ENCODE peak calls at places on chromosomes 7 and 10, in four cellular contexts. One of them, this sample, is unnamed.

GRCh38 chr10:32773105-32773504 is 184.9 kb downstream of the ITGB1 start:
- DNase-seq in WTC11: no peak
- DNase-seq in GM12878: no peak
- DNase-seq in K562: no peak
- DNase-seq in this sample: no peak

GRCh38 chr10:60236869-60237524 is 152.7 kb downstream of the ANK3 start:
- DNase-seq in GM12878: peak
- DNase-seq in WTC11: no peak
- DNase-seq in K562: no peak
- DNase-seq in this sample: no peak

GRCh38 chr7:93736970-93737369 is 153.6 kb downstream of the TFPI2 start:
- DNase-seq in GM12878: no peak
- DNase-seq in WTC11: no peak
- DNase-seq in K562: no peak
- DNase-seq in this sample: no peak

GRCh38 chr7:92071032-92071431 is 63.2 kb downstream of the CYP51A1 start:
- DNase-seq in K562: no peak
- DNase-seq in GM12878: no peak
- DNase-seq in WTC11: no peak
- DNase-seq in this sample: no peak

GRCh38 chr7:32103361-32103760 is 33.2 kb upstream of the PDE1C start:
- DNase-seq in GM12878: no peak
- DNase-seq in WTC11: no peak
- DNase-seq in K562: no peak
- DNase-seq in this sample: no peak

GRCh38 chr7:100247152-100247757 is 27.5 kb downstream of the PVRIG start:
- DNase-seq in K562: peak
- DNase-seq in GM12878: no peak
- DNase-seq in WTC11: peak
- DNase-seq in this sample: peak

GRCh38 chr10:12980080-12980656 is 21.3 kb downstream of the CCDC3 start:
- DNase-seq in K562: no peak
- DNase-seq in WTC11: no peak
- DNase-seq in GM12878: no peak
- DNase-seq in this sample: no peak

GRCh38 chr7:37097276-37097675 is 351.4 kb downstream of the ELMO1 start:
- DNase-seq in GM12878: no peak
- DNase-seq in WTC11: no peak
- DNase-seq in K562: no peak
- DNase-seq in this sample: no peak

GRCh38 chr10:16828114-16828568 is 10.9 kb upstream of the RSU1 start:
- DNase-seq in WTC11: peak
- DNase-seq in GM12878: peak
- DNase-seq in K562: peak
- DNase-seq in this sample: peak

GRCh38 chr10:113165643-113166042 is 215.6 kb downstream of the TCF7L2 start:
- DNase-seq in K562: no peak
- DNase-seq in GM12878: no peak
- DNase-seq in WTC11: peak
- DNase-seq in this sample: no peak

GRCh38 chr10:52011113-52011512 is 303.0 kb upstream of the DKK1 start:
- DNase-seq in K562: no peak
- DNase-seq in GM12878: no peak
- DNase-seq in WTC11: no peak
- DNase-seq in this sample: no peak

DNA sequence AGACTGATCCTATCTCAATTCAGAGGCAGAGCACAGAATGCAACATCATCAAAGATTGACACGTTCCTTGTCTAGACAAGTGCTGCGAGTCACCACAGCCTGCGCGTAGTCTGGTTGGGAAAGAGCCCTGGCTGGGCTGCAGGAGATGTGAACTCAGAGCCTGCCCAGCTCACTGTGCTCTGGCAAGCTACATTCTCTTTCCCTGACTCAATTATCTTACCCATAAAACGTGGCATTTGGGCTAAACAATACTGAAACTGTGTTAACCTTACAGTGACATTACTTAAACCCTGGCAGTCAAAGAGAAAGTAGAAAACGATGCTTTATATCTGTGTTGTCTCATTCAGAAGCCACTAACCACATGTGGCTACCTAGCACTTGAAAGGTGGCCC is 55.5 kb upstream of the FRMD4A start:
- DNase-seq in K562: no peak
- DNase-seq in GM12878: no peak
- DNase-seq in WTC11: no peak
- DNase-seq in this sample: no peak
- TF ChIP-seq CBFB in K562: no peak
- TF ChIP-seq CBFB in GM12878: no peak
- TF ChIP-seq CBFB in WTC11: no peak
- TF ChIP-seq CBFB in this sample: no peak

GRCh38 chr7:70614237-70614984 is 517.5 kb upstream of the GALNT17 start:
- DNase-seq in K562: no peak
- DNase-seq in GM12878: no peak
- DNase-seq in WTC11: peak
- DNase-seq in this sample: no peak

GRCh38 chr7:70616821-70617220 is 515.1 kb upstream of the GALNT17 start:
- DNase-seq in GM12878: no peak
- DNase-seq in K562: no peak
- DNase-seq in WTC11: no peak
- DNase-seq in this sample: no peak

GRCh38 chr7:70618020-70618551 is 513.9 kb upstream of the GALNT17 start:
- DNase-seq in K562: no peak
- DNase-seq in WTC11: no peak
- DNase-seq in GM12878: no peak
- DNase-seq in this sample: no peak

GRCh38 chr7:70612811-70613210 is 519.1 kb upstream of the GALNT17 start:
- DNase-seq in K562: no peak
- DNase-seq in WTC11: no peak
- DNase-seq in GM12878: no peak
- DNase-seq in this sample: no peak

DNA sequence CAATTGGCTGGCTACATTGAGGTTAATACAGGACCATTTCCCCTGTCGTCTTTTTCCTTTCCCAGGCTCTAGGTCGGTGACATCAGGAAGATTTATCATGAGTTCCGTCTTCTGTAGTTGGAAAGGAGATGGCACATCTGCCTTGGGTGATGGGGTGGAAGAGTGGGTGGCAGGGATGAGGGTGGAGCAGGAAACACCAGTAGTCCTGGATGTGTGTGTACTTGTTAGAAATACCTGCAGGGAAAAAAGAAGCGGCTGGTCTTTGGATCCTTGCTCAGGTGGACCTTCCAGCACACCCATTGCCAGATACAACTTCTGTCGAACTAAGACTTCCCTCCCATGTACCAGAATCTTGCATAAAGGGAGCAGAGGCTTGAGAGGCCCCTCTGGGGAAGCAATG is 516.9 kb upstream of the GALNT17 start:
- DNase-seq in WTC11: no peak
- DNase-seq in K562: no peak
- DNase-seq in GM12878: no peak
- DNase-seq in this sample: no peak
- TF ChIP-seq ATF2 in WTC11: no peak
- TF ChIP-seq ATF2 in K562: no peak
- TF ChIP-seq ATF2 in GM12878: no peak
- TF ChIP-seq ATF2 in this sample: no peak

DNA sequence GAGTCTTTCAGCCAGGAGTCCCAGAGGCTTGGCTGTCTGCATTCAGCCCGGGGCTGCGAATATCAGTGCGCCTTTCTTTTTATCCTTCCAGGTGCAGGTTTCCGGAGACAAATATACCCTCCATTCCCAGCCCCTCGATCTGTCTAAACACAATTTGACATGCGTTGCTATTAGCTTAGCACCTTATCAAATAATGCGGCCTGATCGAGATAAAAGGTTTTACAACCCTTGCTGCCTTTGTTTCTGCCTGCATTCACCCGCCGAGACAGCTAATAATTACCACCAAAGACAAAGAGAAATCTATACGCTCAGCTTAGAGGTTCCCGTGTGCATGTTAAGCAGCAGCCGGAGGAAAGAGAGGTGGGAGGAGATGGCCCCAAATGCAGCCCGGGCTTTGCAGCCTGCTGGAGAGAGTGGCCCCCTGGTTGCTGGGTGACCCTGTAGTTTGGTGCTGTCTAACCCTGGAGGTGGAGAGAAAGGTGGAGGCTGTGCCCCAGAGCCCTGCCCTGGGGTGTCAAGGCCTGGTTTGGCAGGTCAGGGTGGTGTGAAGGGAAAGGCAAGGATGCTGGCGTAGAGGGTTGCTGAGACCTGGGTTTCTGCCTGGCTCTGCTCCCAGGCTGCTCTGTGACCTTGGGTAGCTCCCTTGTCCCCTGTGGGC is 185.3 kb downstream of the RPS24 start:
- DNase-seq in GM12878: no peak
- DNase-seq in WTC11: no peak
- DNase-seq in K562: no peak
- DNase-seq in this sample: no peak
- TF ChIP-seq CBFB in GM12878: no peak
- TF ChIP-seq CBFB in WTC11: no peak
- TF ChIP-seq CBFB in K562: no peak
- TF ChIP-seq CBFB in this sample: no peak

GRCh38 chr10:63268139-63268797 is 135.1 kb downstream of the NRBF2 start:
- DNase-seq in K562: no peak
- DNase-seq in WTC11: no peak
- DNase-seq in GM12878: no peak
- DNase-seq in this sample: peak
- TF ChIP-seq ATF2 in K562: no peak
- TF ChIP-seq ATF2 in WTC11: no peak
- TF ChIP-seq ATF2 in GM12878: no peak
- TF ChIP-seq ATF2 in this sample: no peak

GRCh38 chr7:13115157-13115772 is 427.8 kb downstream of the ARL4A start:
- DNase-seq in WTC11: no peak
- DNase-seq in K562: no peak
- DNase-seq in GM12878: no peak
- DNase-seq in this sample: no peak
- TF ChIP-seq CBFB in WTC11: no peak
- TF ChIP-seq CBFB in K562: no peak
- TF ChIP-seq CBFB in GM12878: no peak
- TF ChIP-seq CBFB in this sample: no peak

This sample was measured in HepG2.